ENCODE peak calls at places on chromosomes 3 and 15, in six cellular contexts. J is AG10803; B is CD8-positive, alpha-beta memory T cell; H is IMR-90; P is skeletal muscle cell; C is brain microvascular endothelial cell. V is an unnamed sample.
A peak's percentile ranks its signal among the peaks of the same experiment; 100 is the strongest.

GRCh38 chr15:93164409-93164808 is 75.4 kb upstream of the RGMA start:
- DNase-seq in J (no peak), B (no peak), H (no peak), P (no peak), C (no peak), V (no peak)

GRCh38 chr3:176293277-176293676 is 904.0 kb downstream of the TBL1XR1 start:
- DNase-seq in J (peak; percentile 38), B (no peak), H (no peak), P (no peak), C (no peak), V (no peak)

GRCh38 chr15:96270581-96271172 is 59.8 kb upstream of the NR2F2 start:
- DNase-seq in J (peak; percentile 33), B (no peak), H (peak; percentile 79), P (peak; percentile 54), C (peak; percentile 18), V (peak; percentile 56)

GRCh38 chr3:49807427-49808114 is 4.5 kb downstream of the INKA1 start:
- DNase-seq in J (no peak), B (no peak), H (no peak), P (no peak), C (no peak), V (peak; percentile 53)

GRCh38 chr3:69051796-69052566 is at the start of gene TMF1:
- DNase-seq in J (peak; percentile 99), B (peak; percentile 97), H (peak; percentile 99), P (peak; percentile 97), C (peak; percentile 99), V (peak; percentile 100)

GRCh38 chr3:128665362-128666021 is 14.9 kb upstream of the RPN1 start:
- DNase-seq in J (no peak), B (no peak), H (no peak), P (no peak), C (no peak), V (peak; percentile 41)

GRCh38 chr3:55452886-55453285 is 34.2 kb downstream of the WNT5A start:
- DNase-seq in J (no peak), B (no peak), H (no peak), P (no peak), C (no peak), V (no peak)

GRCh38 chr15:67865331-67865730 is 25.5 kb upstream of the RNU6-1 start:
- DNase-seq in J (no peak), B (no peak), H (peak; percentile 37), P (no peak), C (no peak), V (no peak)

GRCh38 chr3:132394334-132394733 is 23.0 kb upstream of the DNAJC13 start:
- DNase-seq in J (peak; percentile 52), B (no peak), H (no peak), P (peak; percentile 10), C (no peak), V (peak; percentile 86)

GRCh38 chr3:152073267-152073666 is 195.5 kb upstream of the MBNL1 start:
- DNase-seq in J (peak; percentile 69), B (no peak), H (peak; percentile 28), P (no peak), C (peak; percentile 54), V (peak; percentile 70)

GRCh38 chr3:127156651-127157050 is 36.3 kb upstream of the PRR23E start:
- DNase-seq in J (no peak), B (no peak), H (no peak), P (no peak), C (no peak), V (no peak)

GRCh38 chr3:171867976-171868375 is 24.8 kb downstream of the TMEM212 start:
- DNase-seq in J (no peak), B (no peak), H (no peak), P (no peak), C (no peak), V (no peak)

GRCh38 chr15:78709263-78709882 is 68.4 kb upstream of the CHRNB4 start:
- DNase-seq in J (peak; percentile 17), B (peak; percentile 47), H (peak; percentile 7), P (no peak), C (peak; percentile 19), V (peak; percentile 34)

GRCh38 chr3:85161544-85161943 is 202.8 kb downstream of the CADM2 start:
- DNase-seq in J (no peak), B (no peak), H (no peak), P (no peak), C (no peak), V (no peak)

GRCh38 chr15:82641129-82641798 is 5.9 kb downstream of the CPEB1 start:
- DNase-seq in J (no peak), B (no peak), H (no peak), P (no peak), C (no peak), V (no peak)

GRCh38 chr3:46401579-46401978 is 5.3 kb downstream of the CCR5AS start:
- DNase-seq in J (no peak), B (no peak), H (no peak), P (no peak), C (no peak), V (no peak)

GRCh38 chr3:10883478-10884234 is 67.6 kb downstream of the SLC6A11 start:
- DNase-seq in J (no peak), B (no peak), H (peak; percentile 3), P (no peak), C (peak; percentile 1), V (peak; percentile 8)

GRCh38 chr15:30001592-30001991 is 81.2 kb upstream of the GOLGA8J start:
- DNase-seq in J (no peak), B (no peak), H (no peak), P (no peak), C (no peak), V (no peak)

GRCh38 chr3:128083396-128083795 is 31.2 kb downstream of the SEC61A1 start:
- DNase-seq in J (no peak), B (no peak), H (no peak), P (no peak), C (no peak), V (no peak)

GRCh38 chr15:66598095-66598815 is 32.5 kb upstream of the LCTL start:
- DNase-seq in J (no peak), B (no peak), H (no peak), P (no peak), C (no peak), V (no peak)

GRCh38 chr3:143084856-143085731 is 34.5 kb upstream of the CHST2 start:
- DNase-seq in J (peak; percentile 31), B (no peak), H (peak; percentile 47), P (peak; percentile 41), C (peak; percentile 88), V (peak; percentile 83)

GRCh38 chr3:33315826-33316225 is 38.6 kb downstream of the FBXL2 start:
- DNase-seq in J (peak; percentile 24), B (no peak), H (peak; percentile 73), P (no peak), C (peak; percentile 14), V (peak; percentile 87)

GRCh38 chr3:116441652-116442051 is 3.6 kb downstream of the LSAMP start:
- DNase-seq in J (no peak), B (no peak), H (no peak), P (no peak), C (no peak), V (no peak)

GRCh38 chr3:121722346-121722745 is 27.2 kb downstream of the GOLGB1 start:
- DNase-seq in J (no peak), B (no peak), H (no peak), P (no peak), C (no peak), V (no peak)

GRCh38 chr15:66840615-66841014 is 138.6 kb downstream of the SMAD6 start:
- DNase-seq in J (no peak), B (no peak), H (no peak), P (no peak), C (no peak), V (no peak)

GRCh38 chr15:90970274-90970673 is 15.6 kb downstream of the RCCD1 start:
- DNase-seq in J (no peak), B (no peak), H (no peak), P (no peak), C (no peak), V (no peak)

GRCh38 chr15:70024521-70024920 is 73.2 kb downstream of the TLE3 start:
- DNase-seq in J (no peak), B (no peak), H (no peak), P (no peak), C (no peak), V (no peak)

GRCh38 chr15:66721501-66721937 is 19.5 kb downstream of the SMAD6 start:
- DNase-seq in J (no peak), B (no peak), H (peak; percentile 30), P (no peak), C (peak; percentile 28), V (no peak)

GRCh38 chr3:127484601-127485388 is 105.7 kb downstream of the TPRA1 start:
- DNase-seq in J (peak; percentile 48), B (no peak), H (no peak), P (no peak), C (no peak), V (no peak)

GRCh38 chr3:46867550-46867898 is 4.3 kb upstream of the MYL3 start:
- DNase-seq in J (peak; percentile 56), B (no peak), H (no peak), P (no peak), C (no peak), V (peak; percentile 63)

GRCh38 chr3:139935866-139936817 is 1.2 kb downstream of the CLSTN2 start:
- DNase-seq in J (no peak), B (no peak), H (no peak), P (no peak), C (peak; percentile 18), V (no peak)

GRCh38 chr3:101244212-101244575 is 76.2 kb downstream of the IMPG2 start:
- DNase-seq in J (peak; percentile 29), B (no peak), H (peak; percentile 9), P (no peak), C (no peak), V (no peak)

GRCh38 chr3:64259646-64260045 is 34.4 kb upstream of the PRICKLE2 start:
- DNase-seq in J (peak; percentile 89), B (no peak), H (no peak), P (no peak), C (no peak), V (no peak)

GRCh38 chr15:55288006-55288717 is 1.5 kb downstream of the RAB27A start:
- DNase-seq in J (no peak), B (no peak), H (no peak), P (no peak), C (no peak), V (no peak)
- H3K4me3 ChIP-seq in J (no peak overlapping the region), B (peak overlapping the region; percentile 87), H (no peak overlapping the region), P (peak overlapping the region; percentile 83), C (no peak overlapping the region), V (peak overlapping the region; percentile 81)

GRCh38 chr3:134487406-134487805 is 1.5 kb downstream of the CEP63 start:
- DNase-seq in J (no peak), B (no peak), H (no peak), P (no peak), C (no peak), V (no peak)
- H3K4me3 ChIP-seq in J (peak overlapping the region; percentile 87), B (peak overlapping the region; percentile 99), H (no peak overlapping the region), P (peak overlapping the region; percentile 84), C (peak overlapping the region; percentile 13), V (peak overlapping the region; percentile 91)

DNA sequence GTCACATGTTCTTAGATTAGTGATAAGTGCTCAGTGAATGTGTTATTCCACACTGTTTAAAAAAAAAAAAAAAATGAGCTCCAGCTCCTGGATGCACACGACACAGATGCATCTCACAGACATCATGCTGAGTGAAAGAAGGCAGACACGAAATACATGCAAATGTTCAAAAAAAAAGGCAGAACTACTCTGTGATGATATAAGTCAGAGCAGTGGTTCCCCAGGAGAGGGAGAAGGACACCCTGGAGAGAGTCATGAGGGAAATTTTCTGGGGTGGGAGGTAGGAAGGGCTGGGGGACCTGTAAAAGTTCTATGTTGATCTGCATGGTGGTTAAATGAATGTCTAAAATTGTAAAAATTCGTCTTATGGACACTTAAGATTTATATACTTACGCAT is 4.3 kb downstream of the CSRNP1 start:
- DNase-seq in J (no peak), B (no peak), H (no peak), P (no peak), C (no peak), V (no peak)
- H3K4me3 ChIP-seq in J (no peak overlapping the region), B (no peak overlapping the region), H (no peak overlapping the region), P (no peak overlapping the region), C (no peak overlapping the region), V (no peak overlapping the region)

GRCh38 chr3:19148768-19149091 is 420 bp downstream of the KCNH8 start:
- DNase-seq in J (no peak), B (no peak), H (no peak), P (no peak), C (no peak), V (no peak)
- H3K4me3 ChIP-seq in J (no peak overlapping the region), B (no peak overlapping the region), H (no peak overlapping the region), P (no peak overlapping the region), C (no peak overlapping the region), V (no peak overlapping the region)